ENCODE peak calls at places on chromosome 10, in eight cellular contexts. U, L, J, Y, R, Z, N and C are unnamed samples.

GRCh38 chr10:3482200-3482993 is 302.6 kb downstream of the KLF6 start:
- DNase-seq in R (peak; percentile 98), N (peak; percentile 96), L (peak; percentile 95), Z (peak; percentile 42), Y (peak; percentile 65), J (peak; percentile 66), U (peak; percentile 89), C (peak; percentile 96)

GRCh38 chr10:84334806-84335205 is 6.4 kb downstream of the CCSER2 start:
- DNase-seq in R (no peak), L (no peak), J (no peak), N (no peak), Z (no peak), Y (no peak), U (peak; percentile 38), C (no peak)

GRCh38 chr10:45480294-45480693 is 106.3 kb downstream of the ALOX5 start:
- DNase-seq in N (no peak), R (no peak), Y (no peak), J (no peak), Z (no peak), L (no peak), U (no peak), C (no peak)

GRCh38 chr10:86376403-86376802 is 9.8 kb upstream of the GRID1 start:
- DNase-seq in Y (peak; percentile 7), N (no peak), Z (no peak), U (no peak), L (no peak), J (no peak), R (no peak), C (no peak)

GRCh38 chr10:71067098-71067760 is 145.1 kb upstream of the UNC5B start:
- DNase-seq in J (no peak), N (no peak), Z (no peak), Y (no peak), R (no peak), U (no peak), L (no peak), C (no peak)

GRCh38 chr10:85641479-85641967 is 725.1 kb downstream of the GRID1 start:
- DNase-seq in U (no peak), R (peak; percentile 65), N (peak; percentile 36), Z (no peak), Y (no peak), L (peak; percentile 35), J (peak; percentile 55), C (peak; percentile 48)

GRCh38 chr10:103479135-103479534 is at the start of gene CALHM3:
- DNase-seq in J (no peak), N (no peak), Z (no peak), R (peak; percentile 46), U (no peak), Y (no peak), L (no peak), C (no peak)

GRCh38 chr10:117933036-117933435 is 113.7 kb downstream of the RAB11FIP2 start:
- DNase-seq in N (peak; percentile 46), Z (no peak), R (peak; percentile 62), Y (no peak), J (no peak), L (no peak), U (no peak), C (peak; percentile 5)

GRCh38 chr10:93992400-93993030 is 1.2 kb upstream of the PLCE1 start:
- DNase-seq in L (peak; percentile 50), N (peak; percentile 14), J (no peak), U (no peak), Y (no peak), Z (no peak), R (no peak), C (peak; percentile 58)

GRCh38 chr10:93993414-93993781 is 333 bp upstream of the PLCE1 start:
- DNase-seq in L (no peak), J (no peak), R (no peak), N (no peak), Y (no peak), U (no peak), Z (no peak), C (no peak)

GRCh38 chr10:93995182-93995581 is 1.5 kb downstream of the PLCE1 start:
- DNase-seq in U (no peak), R (no peak), Z (no peak), Y (no peak), L (no peak), N (no peak), J (no peak), C (no peak)

GRCh38 chr10:93995598-93996271 is 2.0 kb downstream of the PLCE1 start:
- DNase-seq in J (no peak), R (peak; percentile 64), Y (no peak), L (peak; percentile 71), N (peak; percentile 47), Z (no peak), U (peak; percentile 73), C (peak; percentile 48)

GRCh38 chr10:93993782-93994668 is at the start of gene PLCE1:
- DNase-seq in J (no peak), R (peak; percentile 5), N (peak; percentile 20), Y (peak; percentile 65), L (no peak), Z (peak; percentile 85), U (peak; percentile 23), C (peak; percentile 34)
- TF ChIP-seq CTCF in J (peak; percentile 18), R (no peak), N (no peak), Y (no peak), L (no peak), Z (peak; percentile 10), U (no peak), C (no peak)

GRCh38 chr10:95698415-95698814 is 4.7 kb upstream of the TCTN3 start:
- DNase-seq in R (no peak), J (no peak), Z (no peak), U (no peak), N (no peak), L (no peak), Y (no peak), C (no peak)

GRCh38 chr10:95697429-95697828 is 3.7 kb upstream of the TCTN3 start:
- DNase-seq in N (no peak), L (no peak), U (no peak), Z (no peak), R (no peak), J (peak; percentile 41), Y (peak; percentile 35), C (no peak)

GRCh38 chr10:95694665-95695064 is 938 bp upstream of the TCTN3 start:
- DNase-seq in J (no peak), N (no peak), Y (no peak), Z (no peak), R (no peak), L (no peak), U (no peak), C (no peak)

GRCh38 chr10:95693331-95693667 is 428 bp downstream of the TCTN3 start:
- DNase-seq in U (no peak), J (no peak), Z (no peak), R (no peak), Y (no peak), L (no peak), N (no peak), C (no peak)

GRCh38 chr10:95693668-95694534 is at the start of gene TCTN3:
- DNase-seq in J (peak; percentile 96), Y (peak; percentile 98), N (peak; percentile 100), R (peak; percentile 100), L (peak; percentile 100), Z (peak; percentile 97), U (peak; percentile 100), C (peak; percentile 100)
- H3K4me3 ChIP-seq in J (peak within 1 kb of the TSS; percentile 90), Y (peak within 1 kb of the TSS; percentile 77), N (peak within 1 kb of the TSS; percentile 96), R (peak within 1 kb of the TSS; percentile 93), L (peak within 1 kb of the TSS; percentile 97), Z (peak within 1 kb of the TSS; percentile 77), U (peak within 1 kb of the TSS; percentile 94), C (peak within 1 kb of the TSS; percentile 100)

GRCh38 chr10:19815036-19815435 is 1.2 kb upstream of the PLXDC2 start:
- DNase-seq in R (no peak), U (no peak), Z (no peak), J (no peak), Y (no peak), L (no peak), N (no peak), C (no peak)

GRCh38 chr10:19817251-19818046 is 1.2 kb downstream of the PLXDC2 start:
- DNase-seq in U (no peak), R (peak; percentile 60), J (no peak), N (no peak), Y (peak; percentile 29), L (no peak), Z (peak; percentile 60), C (peak; percentile 48)

GRCh38 chr10:19815478-19816419 is 483 bp upstream of the PLXDC2 start:
- DNase-seq in J (peak; percentile 61), Y (peak; percentile 62), N (peak; percentile 42), Z (peak; percentile 88), U (no peak), L (peak; percentile 74), R (peak; percentile 83), C (peak; percentile 80)

GRCh38 chr10:19816420-19817250 is at the start of gene PLXDC2:
- DNase-seq in R (peak; percentile 47), Y (peak; percentile 37), J (peak; percentile 42), N (peak; percentile 56), Z (peak; percentile 74), U (peak; percentile 51), L (peak; percentile 70), C (peak; percentile 73)

DNA sequence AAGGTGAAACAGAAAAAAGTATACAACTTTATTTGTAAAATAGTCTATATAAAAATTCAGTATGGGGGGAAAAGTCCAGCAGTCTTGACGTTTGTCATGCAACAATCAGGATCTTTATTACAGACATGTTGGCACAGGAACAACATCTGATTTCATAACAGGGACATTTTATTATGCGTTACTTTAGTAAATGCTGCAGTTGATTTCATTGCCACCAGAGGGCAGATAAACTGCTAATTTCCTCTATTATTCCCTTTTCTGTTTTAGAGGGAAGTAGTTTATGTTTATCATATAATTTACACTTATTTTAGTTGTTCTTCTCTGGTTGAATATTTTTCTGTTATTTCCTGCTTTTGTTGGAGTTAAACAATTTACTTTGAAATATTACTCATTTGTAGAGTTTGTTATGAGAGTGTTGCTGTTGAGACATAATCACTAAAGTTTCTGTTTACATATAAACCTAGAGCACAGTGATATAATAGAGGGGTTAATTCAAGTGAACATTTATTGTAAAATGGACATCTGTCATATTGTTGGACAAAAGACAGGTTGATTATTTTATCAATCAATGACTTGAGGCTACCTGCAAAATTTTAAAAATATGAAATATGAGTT is 3.3 kb downstream of the PLXDC2 start:
- DNase-seq in N (peak; percentile 68), U (peak; percentile 66), J (peak; percentile 89), Z (no peak), R (peak; percentile 76), Y (no peak), L (peak; percentile 66), C (peak; percentile 76)
- TF ChIP-seq CTCF in N (peak; percentile 82), U (peak; percentile 74), J (peak; percentile 86), Z (peak; percentile 82), R (peak; percentile 68), Y (peak; percentile 42), L (peak; percentile 72), C (peak; percentile 70)

GRCh38 chr10:102131286-102132170 is 1.3 kb upstream of the PPRC1 start:
- DNase-seq in Z (no peak), J (no peak), U (peak; percentile 41), N (peak; percentile 64), Y (no peak), L (peak; percentile 49), R (peak; percentile 57), C (no peak)

GRCh38 chr10:102134416-102134815 is 1.6 kb downstream of the PPRC1 start:
- DNase-seq in U (no peak), L (no peak), Y (no peak), J (no peak), R (no peak), N (no peak), Z (no peak), C (no peak)

GRCh38 chr10:102133373-102134195 is 744 bp downstream of the PPRC1 start:
- DNase-seq in Z (peak; percentile 91), L (peak; percentile 66), J (peak; percentile 45), R (peak; percentile 87), Y (peak; percentile 82), N (peak; percentile 74), U (peak; percentile 70), C (peak; percentile 77)

GRCh38 chr10:102132563-102133372 is at the start of gene PPRC1:
- DNase-seq in L (peak; percentile 99), J (peak; percentile 98), U (peak; percentile 99), R (peak; percentile 98), N (peak; percentile 99), Z (peak; percentile 99), Y (peak; percentile 99), C (peak; percentile 100)

GRCh38 chr10:102132193-102132562 is 662 bp upstream of the PPRC1 start:
- DNase-seq in U (no peak), R (no peak), N (no peak), Y (no peak), L (no peak), J (no peak), Z (no peak), C (no peak)
- H3K4me3 ChIP-seq in U (peak overlapping the region; percentile 66), R (peak overlapping the region; percentile 89), N (peak overlapping the region; percentile 97), Y (no peak overlapping the region), L (peak overlapping the region; percentile 98), J (peak overlapping the region; percentile 95), Z (peak overlapping the region; percentile 100), C (no peak overlapping the region)